ENCODE peak calls at places on chromosomes 3 and 15, in ten cellular contexts. One of them, this sample, is unnamed.
A peak's percentile ranks its signal among the peaks of the same experiment; 100 is the strongest.

GRCh38 chr15:55897560-55898336 is 95.7 kb downstream of the NEDD4 start:
- DNase-seq in lung: peak; percentile 42
- DNase-seq in endothelial cell of umbilical vein: peak; percentile 67
- DNase-seq in fibroblast of lung: peak; percentile 65
- DNase-seq in AG09309: no peak
- DNase-seq in K562: peak; percentile 65
- DNase-seq in choroid plexus epithelial cell: peak; percentile 66
- DNase-seq in esophagus muscularis mucosa: no peak
- DNase-seq in kidney: no peak
- DNase-seq in fibroblast of mammary gland: peak; percentile 62
- DNase-seq in this sample: peak; percentile 73

GRCh38 chr3:44509393-44509921 is 32.0 kb upstream of the ZNF445 start:
- DNase-seq in lung: no peak
- DNase-seq in endothelial cell of umbilical vein: no peak
- DNase-seq in fibroblast of lung: peak; percentile 3
- DNase-seq in AG09309: no peak
- DNase-seq in K562: peak; percentile 66
- DNase-seq in choroid plexus epithelial cell: peak; percentile 8
- DNase-seq in esophagus muscularis mucosa: no peak
- DNase-seq in kidney: no peak
- DNase-seq in fibroblast of mammary gland: peak; percentile 17
- DNase-seq in this sample: peak; percentile 4

GRCh38 chr3:100781311-100781710 is 72.0 kb downstream of the TFG start:
- DNase-seq in lung: no peak
- DNase-seq in endothelial cell of umbilical vein: no peak
- DNase-seq in fibroblast of lung: no peak
- DNase-seq in AG09309: no peak
- DNase-seq in K562: no peak
- DNase-seq in choroid plexus epithelial cell: no peak
- DNase-seq in esophagus muscularis mucosa: no peak
- DNase-seq in kidney: no peak
- DNase-seq in fibroblast of mammary gland: peak; percentile 69
- DNase-seq in this sample: no peak

GRCh38 chr3:48466386-48467109 is 20.0 kb downstream of the ATRIP start:
- DNase-seq in lung: no peak
- DNase-seq in endothelial cell of umbilical vein: peak; percentile 24
- DNase-seq in fibroblast of lung: no peak
- DNase-seq in AG09309: no peak
- DNase-seq in K562: no peak
- DNase-seq in choroid plexus epithelial cell: no peak
- DNase-seq in esophagus muscularis mucosa: no peak
- DNase-seq in kidney: peak; percentile 81
- DNase-seq in fibroblast of mammary gland: no peak
- DNase-seq in this sample: no peak

GRCh38 chr3:126113733-126114132 is 29.8 kb upstream of the SLC41A3 start:
- DNase-seq in lung: no peak
- DNase-seq in endothelial cell of umbilical vein: no peak
- DNase-seq in fibroblast of lung: no peak
- DNase-seq in AG09309: no peak
- DNase-seq in K562: peak; percentile 3
- DNase-seq in choroid plexus epithelial cell: peak; percentile 23
- DNase-seq in esophagus muscularis mucosa: no peak
- DNase-seq in kidney: no peak
- DNase-seq in fibroblast of mammary gland: no peak
- DNase-seq in this sample: no peak

GRCh38 chr3:34405159-34405558 is 606.7 kb downstream of the PDCD6IP start:
- DNase-seq in lung: no peak
- DNase-seq in endothelial cell of umbilical vein: no peak
- DNase-seq in fibroblast of lung: no peak
- DNase-seq in AG09309: no peak
- DNase-seq in K562: no peak
- DNase-seq in choroid plexus epithelial cell: no peak
- DNase-seq in esophagus muscularis mucosa: no peak
- DNase-seq in kidney: no peak
- DNase-seq in fibroblast of mammary gland: no peak
- DNase-seq in this sample: no peak

GRCh38 chr15:83558146-83558545 is 95.8 kb upstream of the ADAMTSL3 start:
- DNase-seq in lung: no peak
- DNase-seq in endothelial cell of umbilical vein: no peak
- DNase-seq in fibroblast of lung: no peak
- DNase-seq in AG09309: no peak
- DNase-seq in K562: no peak
- DNase-seq in choroid plexus epithelial cell: no peak
- DNase-seq in esophagus muscularis mucosa: no peak
- DNase-seq in kidney: no peak
- DNase-seq in fibroblast of mammary gland: no peak
- DNase-seq in this sample: no peak

GRCh38 chr3:143122608-143123352 is 3.2 kb downstream of the CHST2 start:
- DNase-seq in lung: no peak
- DNase-seq in endothelial cell of umbilical vein: no peak
- DNase-seq in fibroblast of lung: no peak
- DNase-seq in AG09309: no peak
- DNase-seq in K562: peak; percentile 42
- DNase-seq in choroid plexus epithelial cell: peak; percentile 36
- DNase-seq in esophagus muscularis mucosa: no peak
- DNase-seq in kidney: no peak
- DNase-seq in fibroblast of mammary gland: no peak
- DNase-seq in this sample: no peak

GRCh38 chr3:57787867-57788623 is 31.9 kb downstream of the SLMAP start:
- DNase-seq in lung: no peak
- DNase-seq in endothelial cell of umbilical vein: peak; percentile 29
- DNase-seq in fibroblast of lung: no peak
- DNase-seq in AG09309: no peak
- DNase-seq in K562: peak; percentile 85
- DNase-seq in choroid plexus epithelial cell: peak; percentile 43
- DNase-seq in esophagus muscularis mucosa: no peak
- DNase-seq in kidney: no peak
- DNase-seq in fibroblast of mammary gland: no peak
- DNase-seq in this sample: peak; percentile 50

GRCh38 chr15:69876030-69876429 is 221.7 kb downstream of the TLE3 start:
- DNase-seq in lung: no peak
- DNase-seq in endothelial cell of umbilical vein: no peak
- DNase-seq in fibroblast of lung: no peak
- DNase-seq in AG09309: no peak
- DNase-seq in K562: peak; percentile 77
- DNase-seq in choroid plexus epithelial cell: no peak
- DNase-seq in esophagus muscularis mucosa: no peak
- DNase-seq in kidney: no peak
- DNase-seq in fibroblast of mammary gland: no peak
- DNase-seq in this sample: peak; percentile 39

GRCh38 chr3:48739617-48739954 is 22.6 kb upstream of the IP6K2 start:
- DNase-seq in lung: no peak
- DNase-seq in endothelial cell of umbilical vein: no peak
- DNase-seq in fibroblast of lung: no peak
- DNase-seq in AG09309: no peak
- DNase-seq in K562: no peak
- DNase-seq in choroid plexus epithelial cell: no peak
- DNase-seq in esophagus muscularis mucosa: no peak
- DNase-seq in kidney: no peak
- DNase-seq in fibroblast of mammary gland: no peak
- DNase-seq in this sample: no peak

GRCh38 chr15:87961851-87962816 is 294.4 kb downstream of the NTRK3 start:
- DNase-seq in lung: no peak
- DNase-seq in endothelial cell of umbilical vein: no peak
- DNase-seq in fibroblast of lung: no peak
- DNase-seq in AG09309: no peak
- DNase-seq in K562: no peak
- DNase-seq in choroid plexus epithelial cell: no peak
- DNase-seq in esophagus muscularis mucosa: no peak
- DNase-seq in kidney: no peak
- DNase-seq in fibroblast of mammary gland: no peak
- DNase-seq in this sample: no peak

GRCh38 chr3:18445421-18446066 is 20.4 kb upstream of the SATB1 start:
- DNase-seq in lung: no peak
- DNase-seq in endothelial cell of umbilical vein: no peak
- DNase-seq in fibroblast of lung: no peak
- DNase-seq in AG09309: no peak
- DNase-seq in K562: no peak
- DNase-seq in choroid plexus epithelial cell: no peak
- DNase-seq in esophagus muscularis mucosa: no peak
- DNase-seq in kidney: no peak
- DNase-seq in fibroblast of mammary gland: no peak
- DNase-seq in this sample: no peak

GRCh38 chr3:128521715-128522114 is 28.7 kb upstream of the GATA2 start:
- DNase-seq in lung: no peak
- DNase-seq in endothelial cell of umbilical vein: no peak
- DNase-seq in fibroblast of lung: no peak
- DNase-seq in AG09309: no peak
- DNase-seq in K562: no peak
- DNase-seq in choroid plexus epithelial cell: peak; percentile 4
- DNase-seq in esophagus muscularis mucosa: no peak
- DNase-seq in kidney: no peak
- DNase-seq in fibroblast of mammary gland: no peak
- DNase-seq in this sample: no peak

GRCh38 chr3:157360044-157360443 is 76.6 kb upstream of the PTX3 start:
- DNase-seq in lung: no peak
- DNase-seq in endothelial cell of umbilical vein: peak; percentile 94
- DNase-seq in fibroblast of lung: peak; percentile 90
- DNase-seq in AG09309: peak; percentile 79
- DNase-seq in K562: no peak
- DNase-seq in choroid plexus epithelial cell: peak; percentile 91
- DNase-seq in esophagus muscularis mucosa: no peak
- DNase-seq in kidney: no peak
- DNase-seq in fibroblast of mammary gland: peak; percentile 93
- DNase-seq in this sample: peak; percentile 92

DNA sequence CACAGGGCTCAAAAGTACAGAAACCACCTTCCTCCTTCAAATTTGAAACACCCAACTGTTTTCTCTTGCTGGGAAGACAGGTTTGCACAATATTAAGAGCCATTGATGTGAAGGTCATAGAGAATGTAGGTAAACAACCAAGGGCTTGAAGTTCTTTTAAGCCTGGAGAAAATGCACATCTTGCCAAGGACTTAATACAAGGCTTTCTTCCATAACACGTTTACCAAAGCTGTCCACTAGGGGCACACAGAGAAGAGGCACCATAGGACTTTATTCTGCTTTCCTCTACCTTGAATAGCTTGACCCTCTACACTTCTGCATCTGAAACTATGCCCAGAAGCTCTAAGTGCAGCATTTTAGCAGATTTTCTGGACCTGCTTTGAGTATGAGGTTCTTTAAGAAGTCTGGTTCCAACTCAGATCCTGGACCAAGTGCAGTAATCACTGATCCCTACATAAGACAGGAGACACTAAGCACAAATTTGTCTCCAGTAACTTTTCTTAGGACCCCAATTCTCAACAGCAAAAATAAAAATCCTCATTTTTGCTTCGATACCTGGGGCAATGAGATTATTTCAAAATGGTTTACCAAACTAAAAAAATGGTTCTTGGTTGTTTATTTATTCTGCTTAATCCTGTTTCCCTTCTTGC is 138.0 kb downstream of the FBN1 start:
- DNase-seq in lung: peak; percentile 45
- DNase-seq in endothelial cell of umbilical vein: peak; percentile 77
- DNase-seq in fibroblast of lung: peak; percentile 68
- DNase-seq in AG09309: no peak
- DNase-seq in K562: peak; percentile 62
- DNase-seq in choroid plexus epithelial cell: peak; percentile 90
- DNase-seq in esophagus muscularis mucosa: no peak
- DNase-seq in kidney: no peak
- DNase-seq in fibroblast of mammary gland: peak; percentile 81
- DNase-seq in this sample: peak; percentile 85
- H3K4me3 ChIP-seq in lung: no peak overlapping the region
- H3K4me3 ChIP-seq in endothelial cell of umbilical vein: no peak overlapping the region
- H3K4me3 ChIP-seq in fibroblast of lung: no peak overlapping the region
- H3K4me3 ChIP-seq in AG09309: no peak overlapping the region
- H3K4me3 ChIP-seq in K562: no peak overlapping the region
- H3K4me3 ChIP-seq in choroid plexus epithelial cell: no peak overlapping the region
- H3K4me3 ChIP-seq in esophagus muscularis mucosa: no peak overlapping the region
- H3K4me3 ChIP-seq in kidney: no peak overlapping the region
- H3K4me3 ChIP-seq in fibroblast of mammary gland: no peak overlapping the region
- H3K4me3 ChIP-seq in this sample: no peak overlapping the region

GRCh38 chr3:14393440-14394111 is 8.8 kb upstream of the SLC6A6 start:
- DNase-seq in lung: no peak
- DNase-seq in endothelial cell of umbilical vein: no peak
- DNase-seq in fibroblast of lung: no peak
- DNase-seq in AG09309: no peak
- DNase-seq in K562: no peak
- DNase-seq in choroid plexus epithelial cell: peak; percentile 39
- DNase-seq in esophagus muscularis mucosa: no peak
- DNase-seq in kidney: no peak
- DNase-seq in fibroblast of mammary gland: no peak
- DNase-seq in this sample: no peak
- TF ChIP-seq CTCF in lung: no peak
- TF ChIP-seq CTCF in endothelial cell of umbilical vein: no peak
- TF ChIP-seq CTCF in fibroblast of lung: no peak
- TF ChIP-seq CTCF in AG09309: peak; percentile 41
- TF ChIP-seq CTCF in K562: no peak
- TF ChIP-seq CTCF in choroid plexus epithelial cell: peak; percentile 21
- TF ChIP-seq CTCF in esophagus muscularis mucosa: peak; percentile 21
- TF ChIP-seq CTCF in kidney: no peak
- TF ChIP-seq CTCF in fibroblast of mammary gland: no peak
- TF ChIP-seq CTCF in this sample: no peak

DNA sequence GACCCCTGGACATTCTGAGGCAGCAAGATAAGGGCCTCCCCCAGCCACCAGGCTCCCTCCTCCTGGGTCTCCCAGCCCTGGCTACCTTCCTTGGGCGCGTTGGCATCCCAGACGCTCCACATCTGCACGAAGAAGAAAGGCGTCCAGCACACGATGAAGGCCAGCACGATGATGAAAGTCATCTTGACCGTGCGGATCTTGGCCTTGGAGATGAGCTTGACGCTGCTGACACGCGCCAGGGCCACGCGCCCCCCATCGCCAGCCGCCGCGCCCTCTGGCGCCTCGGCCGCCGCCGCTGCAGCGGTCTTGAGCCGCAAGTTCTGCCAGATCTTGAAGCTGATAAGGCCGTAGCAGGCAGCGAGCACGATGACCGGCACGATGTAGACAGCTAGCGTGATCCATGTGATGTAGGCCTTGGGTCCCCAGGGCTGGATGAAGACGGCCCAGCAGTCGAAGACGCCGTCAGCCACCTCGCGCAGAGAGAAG is 2.2 kb downstream of the OXTR start:
- DNase-seq in lung: no peak
- DNase-seq in endothelial cell of umbilical vein: peak; percentile 7
- DNase-seq in fibroblast of lung: no peak
- DNase-seq in AG09309: no peak
- DNase-seq in K562: no peak
- DNase-seq in choroid plexus epithelial cell: no peak
- DNase-seq in esophagus muscularis mucosa: peak; percentile 85
- DNase-seq in kidney: no peak
- DNase-seq in fibroblast of mammary gland: no peak
- DNase-seq in this sample: no peak
- H3K4me3 ChIP-seq in lung: no peak overlapping the region
- H3K4me3 ChIP-seq in endothelial cell of umbilical vein: no peak overlapping the region
- H3K4me3 ChIP-seq in fibroblast of lung: peak overlapping the region; percentile 60
- H3K4me3 ChIP-seq in AG09309: peak overlapping the region; percentile 98
- H3K4me3 ChIP-seq in K562: no peak overlapping the region
- H3K4me3 ChIP-seq in choroid plexus epithelial cell: peak overlapping the region; percentile 68
- H3K4me3 ChIP-seq in esophagus muscularis mucosa: peak overlapping the region; percentile 43
- H3K4me3 ChIP-seq in kidney: no peak overlapping the region
- H3K4me3 ChIP-seq in fibroblast of mammary gland: no peak overlapping the region
- H3K4me3 ChIP-seq in this sample: no peak overlapping the region

DNA sequence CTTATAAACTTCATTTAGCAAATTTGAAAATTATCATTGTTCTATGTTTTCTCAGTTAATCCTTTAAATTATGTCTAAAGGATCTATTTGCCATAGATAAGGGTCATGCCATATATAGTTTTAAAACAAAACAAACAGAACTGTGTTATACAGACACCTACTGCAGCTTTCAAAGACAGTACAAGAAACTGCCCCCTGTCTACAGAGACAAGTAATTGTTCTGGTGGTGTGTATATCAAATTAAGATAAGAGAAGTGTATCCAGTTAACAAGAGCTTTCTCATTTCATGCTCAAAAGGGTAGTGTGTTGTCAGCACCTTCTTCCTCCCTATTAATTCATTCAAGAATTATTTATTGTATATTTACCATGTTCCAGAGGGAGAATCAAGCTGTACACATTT is 201.2 kb downstream of the FMN1 start:
- DNase-seq in lung: no peak
- DNase-seq in endothelial cell of umbilical vein: no peak
- DNase-seq in fibroblast of lung: peak; percentile 50
- DNase-seq in AG09309: no peak
- DNase-seq in K562: no peak
- DNase-seq in choroid plexus epithelial cell: peak; percentile 60
- DNase-seq in esophagus muscularis mucosa: no peak
- DNase-seq in kidney: no peak
- DNase-seq in fibroblast of mammary gland: peak; percentile 37
- DNase-seq in this sample: peak; percentile 31
- TF ChIP-seq CTCF in lung: no peak
- TF ChIP-seq CTCF in endothelial cell of umbilical vein: no peak
- TF ChIP-seq CTCF in fibroblast of lung: peak; percentile 45
- TF ChIP-seq CTCF in AG09309: peak; percentile 42
- TF ChIP-seq CTCF in K562: peak; percentile 17
- TF ChIP-seq CTCF in choroid plexus epithelial cell: peak; percentile 59
- TF ChIP-seq CTCF in esophagus muscularis mucosa: peak; percentile 11
- TF ChIP-seq CTCF in kidney: no peak
- TF ChIP-seq CTCF in fibroblast of mammary gland: peak; percentile 44
- TF ChIP-seq CTCF in this sample: peak; percentile 49

This sample was measured in fibroblast of pulmonary artery.